ENCODE peak calls at places on chromosomes 2 and 18, in ten cellular contexts. E, A, N, O, U, W, C, J, L and B are unnamed samples.

GRCh38 chr2:54558188-54558975 is 102.3 kb downstream of the SPTBN1 start:
- DNase-seq in E (peak; percentile 65), A (peak; percentile 56), N (peak; percentile 84), O (peak; percentile 87), U (peak; percentile 61), W (peak; percentile 15), C (peak; percentile 89), J (peak; percentile 79), L (peak; percentile 64), B (peak; percentile 46)

GRCh38 chr18:58852629-58853028 is 12.0 kb upstream of the ZNF532 start:
- DNase-seq in E (no peak), A (no peak), N (no peak), O (no peak), U (no peak), W (no peak), C (no peak), J (no peak), L (no peak), B (no peak)

GRCh38 chr18:28177828-28178635 is 1.1 kb upstream of the CDH2 start:
- DNase-seq in E (no peak), A (no peak), N (peak; percentile 67), O (no peak), U (peak; percentile 47), W (no peak), C (no peak), J (peak; percentile 21), L (peak; percentile 36), B (peak; percentile 71)

GRCh38 chr2:187567126-187567525 is 12.9 kb upstream of the TFPI start:
- DNase-seq in E (no peak), A (no peak), N (no peak), O (no peak), U (no peak), W (no peak), C (no peak), J (no peak), L (peak; percentile 79), B (no peak)

GRCh38 chr18:32612651-32613050 is 142.0 kb upstream of the GAREM1 start:
- DNase-seq in E (no peak), A (no peak), N (no peak), O (no peak), U (no peak), W (no peak), C (no peak), J (no peak), L (no peak), B (no peak)

GRCh38 chr2:33531345-33532059 is 55.1 kb downstream of the RASGRP3 start:
- DNase-seq in E (no peak), A (no peak), N (no peak), O (no peak), U (peak; percentile 52), W (no peak), C (peak; percentile 16), J (no peak), L (peak; percentile 69), B (no peak)

GRCh38 chr18:41955688-41956087 is 654 bp downstream of the PIK3C3 start:
- DNase-seq in E (no peak), A (no peak), N (no peak), O (no peak), U (no peak), W (no peak), C (no peak), J (peak; percentile 17), L (no peak), B (no peak)

GRCh38 chr2:126864861-126865260 is 33.8 kb upstream of the TEX51 start:
- DNase-seq in E (no peak), A (peak; percentile 3), N (no peak), O (no peak), U (no peak), W (no peak), C (peak; percentile 9), J (no peak), L (no peak), B (no peak)

GRCh38 chr2:221527759-221528444 is 44.2 kb downstream of the EPHA4 start:
- DNase-seq in E (no peak), A (no peak), N (no peak), O (peak; percentile 60), U (peak; percentile 46), W (no peak), C (no peak), J (peak; percentile 29), L (peak; percentile 45), B (no peak)

GRCh38 chr2:201915446-201915845 is 109.1 kb downstream of the CDK15 start:
- DNase-seq in E (no peak), A (no peak), N (no peak), O (no peak), U (no peak), W (no peak), C (peak; percentile 24), J (no peak), L (no peak), B (no peak)

GRCh38 chr2:199936554-199936953 is 18.7 kb downstream of the TYW5 start:
- DNase-seq in E (no peak), A (no peak), N (no peak), O (no peak), U (no peak), W (no peak), C (no peak), J (no peak), L (no peak), B (no peak)

GRCh38 chr2:19649107-19649506 is 252.7 kb downstream of the TTC32 start:
- DNase-seq in E (no peak), A (no peak), N (no peak), O (no peak), U (peak; percentile 75), W (no peak), C (no peak), J (peak; percentile 43), L (peak; percentile 38), B (no peak)

GRCh38 chr2:86078801-86079545 is 26.7 kb downstream of the POLR1A start:
- DNase-seq in E (no peak), A (no peak), N (peak; percentile 34), O (no peak), U (peak; percentile 41), W (no peak), C (peak; percentile 48), J (peak; percentile 16), L (peak; percentile 47), B (no peak)

GRCh38 chr18:68494802-68495560 is 219.9 kb downstream of the TMX3 start:
- DNase-seq in E (no peak), A (no peak), N (no peak), O (no peak), U (peak; percentile 98), W (no peak), C (no peak), J (peak; percentile 58), L (peak; percentile 98), B (no peak)

GRCh38 chr2:63698825-63699548 is 110.2 kb downstream of the MDH1 start:
- DNase-seq in E (no peak), A (peak; percentile 76), N (no peak), O (no peak), U (peak; percentile 86), W (no peak), C (peak; percentile 64), J (peak; percentile 88), L (peak; percentile 79), B (peak; percentile 66)

GRCh38 chr2:53583583-53583982 is 184.0 kb upstream of the CHAC2 start:
- DNase-seq in E (no peak), A (no peak), N (no peak), O (no peak), U (no peak), W (no peak), C (no peak), J (no peak), L (no peak), B (no peak)

GRCh38 chr18:79524181-79525078 is 128.7 kb downstream of the NFATC1 start:
- DNase-seq in E (peak; percentile 37), A (no peak), N (no peak), O (no peak), U (no peak), W (no peak), C (peak; percentile 28), J (no peak), L (no peak), B (no peak)
- TF ChIP-seq CTCF in E (no peak), A (no peak), N (no peak), O (no peak), U (no peak), W (no peak), C (no peak), J (no peak), L (no peak), B (no peak)

DNA sequence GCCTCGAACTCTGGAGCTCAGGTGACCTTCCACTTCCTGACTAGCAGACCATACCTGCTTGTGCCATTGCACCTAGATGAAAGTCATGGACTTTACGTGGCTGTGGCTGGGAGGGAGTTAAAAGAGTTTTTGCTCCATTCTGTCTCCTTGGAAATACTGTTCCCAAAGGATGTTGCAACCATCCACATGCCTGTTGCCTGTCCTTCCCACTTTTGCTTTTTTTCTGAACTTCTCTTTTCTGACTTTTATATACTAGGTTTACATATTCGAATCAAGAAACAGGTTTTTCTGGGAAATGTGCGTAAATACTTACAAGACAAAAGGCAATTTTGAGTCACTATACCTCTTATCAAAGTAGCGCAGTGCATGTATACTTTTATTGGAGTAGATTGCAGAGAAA is 244.8 kb downstream of the PRKCE start:
- DNase-seq in E (no peak), A (no peak), N (no peak), O (no peak), U (no peak), W (no peak), C (no peak), J (no peak), L (no peak), B (no peak)
- H3K4me1 ChIP-seq in E (peaks cover 13% of the 10 kb centered on the region), A (no peaks in the 10 kb centered on the region), N (peaks cover 33% of the 10 kb centered on the region), O (no peaks in the 10 kb centered on the region), U (peaks cover 10% of the 10 kb centered on the region), W (peaks cover 42% of the 10 kb centered on the region), C (no peaks in the 10 kb centered on the region), J (no peaks in the 10 kb centered on the region), L (peaks cover 23% of the 10 kb centered on the region), B (peaks cover 52% of the 10 kb centered on the region)

DNA sequence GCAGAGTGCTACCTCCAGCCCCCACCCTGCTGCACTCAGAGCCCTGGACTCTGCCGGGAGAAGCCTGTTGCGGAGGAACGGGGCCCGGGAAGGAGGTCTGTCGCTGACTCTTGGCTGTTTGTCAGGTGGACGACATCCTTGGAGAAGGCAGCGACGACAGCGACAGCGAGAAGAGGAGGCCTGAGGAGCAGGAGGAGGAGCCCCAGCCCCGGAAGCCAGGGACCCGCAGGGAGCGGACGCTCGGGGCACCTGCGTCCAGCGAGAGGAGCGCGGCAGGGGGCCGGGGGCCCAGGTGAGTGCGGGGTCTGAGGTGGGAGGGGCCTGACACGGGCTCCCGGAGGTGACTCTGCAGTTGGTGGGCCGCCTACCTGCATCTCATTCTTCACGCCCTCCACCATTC is 56.6 kb downstream of the CTDP1 start:
- DNase-seq in E (no peak), A (no peak), N (no peak), O (no peak), U (no peak), W (no peak), C (no peak), J (no peak), L (no peak), B (no peak)
- H3K36me3 ChIP-seq in E (no peaks in the 10 kb centered on the region), A (peaks cover 48% of the 10 kb centered on the region), N (peaks cover 96% of the 10 kb centered on the region), O (peaks cover 5% of the 10 kb centered on the region), U (peaks cover 18% of the 10 kb centered on the region), W (peaks cover 13% of the 10 kb centered on the region), C (peaks cover 17% of the 10 kb centered on the region), J (peaks cover 19% of the 10 kb centered on the region), L (peaks cover 65% of the 10 kb centered on the region), B (no peaks in the 10 kb centered on the region)

DNA sequence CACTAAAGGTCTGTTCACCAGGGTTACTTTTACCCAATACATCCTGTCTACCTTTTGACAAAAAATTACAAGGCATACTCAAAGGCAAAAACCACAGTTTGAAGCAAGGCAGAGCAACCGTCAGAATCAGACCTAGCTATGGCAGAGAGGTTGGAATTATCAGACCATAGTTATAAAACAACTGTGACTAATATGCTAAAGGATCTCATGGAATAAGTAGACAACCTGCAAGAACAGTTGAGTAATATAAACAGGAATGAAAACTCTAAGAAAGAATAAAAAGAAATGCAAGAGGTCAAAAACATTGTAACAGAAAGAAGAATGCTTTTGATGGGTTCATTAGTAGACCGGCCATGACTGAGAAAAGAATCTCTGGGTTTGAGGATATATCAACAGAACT is 318.8 kb upstream of the KCNH7 start:
- DNase-seq in E (no peak), A (no peak), N (no peak), O (no peak), U (peak; percentile 76), W (no peak), C (no peak), J (peak; percentile 32), L (peak; percentile 69), B (no peak)
- TF ChIP-seq CTCF in E (no peak), A (no peak), N (no peak), O (no peak), U (no peak), W (no peak), C (no peak), J (no peak), L (no peak), B (no peak)